ENCODE peak calls at places on chromosomes 2 and 18, in eight cellular contexts. N is stimulated activated CD8-positive, alpha-beta memory T cell treated with anti-CD3 and anti-CD28 coated beads, Interleukin-7, amount 100 ng/mL, for 4 hours; Y is AG09319; G is Kasumi-1; A is HFFc6; Q is activated T-cell treated with anti-CD3 and anti-CD28 coated beads for 24 hours; I is brain microvascular endothelial cell; L is nucleus accumbens. K is an unnamed sample.

GRCh38 chr18:57931038-57931437 is 113.0 kb upstream of the NEDD4L start:
- DNase-seq in N (no peak), Y (no peak), G (no peak), A (no peak), Q (no peak), I (no peak), L (no peak), K (no peak)

GRCh38 chr18:33469699-33470098 is 29.2 kb upstream of the CCDC178 start:
- DNase-seq in N (no peak), Y (no peak), G (no peak), A (no peak), Q (no peak), I (peak), L (no peak), K (no peak)

GRCh38 chr18:39037925-39038324 is 1472.3 kb upstream of the CELF4 start:
- DNase-seq in N (no peak), Y (no peak), G (no peak), A (no peak), Q (no peak), I (no peak), L (no peak), K (no peak)

GRCh38 chr2:240590681-240591111 is 4.2 kb downstream of the CAPN10 start:
- DNase-seq in N (no peak), Y (no peak), G (no peak), A (no peak), Q (no peak), I (no peak), L (no peak), K (no peak)

GRCh38 chr18:26005950-26006349 is 84.5 kb downstream of the SS18 start:
- DNase-seq in N (no peak), Y (no peak), G (no peak), A (no peak), Q (no peak), I (no peak), L (no peak), K (no peak)

GRCh38 chr18:70431203-70431624 is 142.4 kb downstream of the SOCS6 start:
- DNase-seq in N (no peak), Y (no peak), G (no peak), A (peak), Q (no peak), I (no peak), L (no peak), K (no peak)

GRCh38 chr2:114068438-114068837 is 178.5 kb downstream of the ACTR3 start:
- DNase-seq in N (no peak), Y (no peak), G (peak), A (no peak), Q (no peak), I (no peak), L (no peak), K (no peak)

GRCh38 chr2:196130039-196130825 is 41.1 kb downstream of the STK17B start:
- DNase-seq in N (no peak), Y (no peak), G (no peak), A (no peak), Q (no peak), I (no peak), L (no peak), K (no peak)

GRCh38 chr2:12436483-12436882 is 280.3 kb upstream of the TRIB2 start:
- DNase-seq in N (no peak), Y (no peak), G (no peak), A (no peak), Q (no peak), I (no peak), L (no peak), K (no peak)

GRCh38 chr18:74139888-74140287 is 7.7 kb downstream of the FBXO15 start:
- DNase-seq in N (no peak), Y (no peak), G (peak), A (peak), Q (peak), I (peak), L (no peak), K (no peak)

GRCh38 chr18:12336251-12336650 is 28.2 kb downstream of the TUBB6 start:
- DNase-seq in N (no peak), Y (no peak), G (no peak), A (no peak), Q (no peak), I (no peak), L (no peak), K (no peak)

GRCh38 chr2:219648963-219649362 is 21.5 kb downstream of the SLC4A3 start:
- DNase-seq in N (no peak), Y (no peak), G (no peak), A (no peak), Q (no peak), I (no peak), L (no peak), K (no peak)

GRCh38 chr2:2703792-2704191 is 372.7 kb upstream of the MYT1L start:
- DNase-seq in N (no peak), Y (no peak), G (no peak), A (no peak), Q (no peak), I (no peak), L (no peak), K (no peak)

GRCh38 chr2:99430614-99431258 is 59.1 kb downstream of the REV1 start:
- DNase-seq in N (no peak), Y (peak), G (no peak), A (peak), Q (no peak), I (no peak), L (no peak), K (no peak)